ENCODE peak calls at places on chromosomes 11 and 22, in seven cellular contexts. One of them, this sample, is unnamed.

GRCh38 chr11:115286614-115287013 is 217.6 kb downstream of the CADM1 start:
- DNase-seq in heart left ventricle: no peak
- DNase-seq in right lobe of liver: no peak
- DNase-seq in IMR-90: no peak
- DNase-seq in stomach: no peak
- DNase-seq in tibial nerve: no peak
- DNase-seq in HCT116: no peak
- DNase-seq in this sample: no peak

GRCh38 chr11:134228625-134229024 is 4.2 kb downstream of the VPS26B start:
- DNase-seq in heart left ventricle: no peak
- DNase-seq in right lobe of liver: no peak
- DNase-seq in IMR-90: no peak
- DNase-seq in stomach: no peak
- DNase-seq in tibial nerve: no peak
- DNase-seq in HCT116: no peak
- DNase-seq in this sample: no peak

GRCh38 chr11:2233693-2234455 is 36.5 kb downstream of the ASCL2 start:
- DNase-seq in heart left ventricle: no peak
- DNase-seq in right lobe of liver: no peak
- DNase-seq in IMR-90: no peak
- DNase-seq in stomach: no peak
- DNase-seq in tibial nerve: no peak
- DNase-seq in HCT116: no peak
- DNase-seq in this sample: no peak

GRCh38 chr11:66007201-66007634 is 4.6 kb upstream of the CST6 start:
- DNase-seq in heart left ventricle: no peak
- DNase-seq in right lobe of liver: no peak
- DNase-seq in IMR-90: no peak
- DNase-seq in stomach: no peak
- DNase-seq in tibial nerve: no peak
- DNase-seq in HCT116: no peak
- DNase-seq in this sample: peak; percentile 80

GRCh38 chr11:9017773-9018172 is 14.0 kb upstream of the NRIP3 start:
- DNase-seq in heart left ventricle: peak; percentile 78
- DNase-seq in right lobe of liver: no peak
- DNase-seq in IMR-90: peak; percentile 46
- DNase-seq in stomach: no peak
- DNase-seq in tibial nerve: peak; percentile 36
- DNase-seq in HCT116: no peak
- DNase-seq in this sample: peak; percentile 45

GRCh38 chr11:18720811-18721575 is 5.0 kb downstream of the IGSF22 start:
- DNase-seq in heart left ventricle: peak; percentile 84
- DNase-seq in right lobe of liver: peak; percentile 66
- DNase-seq in IMR-90: peak; percentile 43
- DNase-seq in stomach: peak; percentile 81
- DNase-seq in tibial nerve: peak; percentile 79
- DNase-seq in HCT116: peak; percentile 28
- DNase-seq in this sample: peak; percentile 65

GRCh38 chr11:116808262-116809175 is 14.6 kb downstream of the APOA4 start:
- DNase-seq in heart left ventricle: no peak
- DNase-seq in right lobe of liver: peak; percentile 95
- DNase-seq in IMR-90: peak; percentile 32
- DNase-seq in stomach: peak; percentile 81
- DNase-seq in tibial nerve: no peak
- DNase-seq in HCT116: no peak
- DNase-seq in this sample: no peak

GRCh38 chr11:17386331-17387084 is 2.0 kb downstream of the KCNJ11 start:
- DNase-seq in heart left ventricle: peak; percentile 77
- DNase-seq in right lobe of liver: peak; percentile 61
- DNase-seq in IMR-90: peak; percentile 34
- DNase-seq in stomach: peak; percentile 80
- DNase-seq in tibial nerve: no peak
- DNase-seq in HCT116: peak; percentile 18
- DNase-seq in this sample: peak; percentile 80

GRCh38 chr11:102426000-102426399 is 26.6 kb downstream of the TMEM123 start:
- DNase-seq in heart left ventricle: no peak
- DNase-seq in right lobe of liver: no peak
- DNase-seq in IMR-90: no peak
- DNase-seq in stomach: no peak
- DNase-seq in tibial nerve: no peak
- DNase-seq in HCT116: no peak
- DNase-seq in this sample: no peak

GRCh38 chr11:13462311-13462927 is 603 bp downstream of the BTBD10 start:
- DNase-seq in heart left ventricle: peak; percentile 62
- DNase-seq in right lobe of liver: peak; percentile 68
- DNase-seq in IMR-90: peak; percentile 41
- DNase-seq in stomach: peak; percentile 43
- DNase-seq in tibial nerve: peak; percentile 51
- DNase-seq in HCT116: peak; percentile 53
- DNase-seq in this sample: peak; percentile 75

GRCh38 chr11:131666617-131667016 is 296.2 kb downstream of the NTM start:
- DNase-seq in heart left ventricle: no peak
- DNase-seq in right lobe of liver: no peak
- DNase-seq in IMR-90: peak; percentile 70
- DNase-seq in stomach: no peak
- DNase-seq in tibial nerve: no peak
- DNase-seq in HCT116: no peak
- DNase-seq in this sample: no peak

GRCh38 chr11:92206441-92206840 is 18.2 kb upstream of the FAT3 start:
- DNase-seq in heart left ventricle: no peak
- DNase-seq in right lobe of liver: no peak
- DNase-seq in IMR-90: no peak
- DNase-seq in stomach: no peak
- DNase-seq in tibial nerve: no peak
- DNase-seq in HCT116: no peak
- DNase-seq in this sample: no peak

GRCh38 chr11:9651899-9652748 is 11.8 kb upstream of the SWAP70 start:
- DNase-seq in heart left ventricle: no peak
- DNase-seq in right lobe of liver: no peak
- DNase-seq in IMR-90: no peak
- DNase-seq in stomach: no peak
- DNase-seq in tibial nerve: no peak
- DNase-seq in HCT116: no peak
- DNase-seq in this sample: no peak

GRCh38 chr22:24191381-24191841 is 10.1 kb downstream of the SUSD2 start:
- DNase-seq in heart left ventricle: no peak
- DNase-seq in right lobe of liver: no peak
- DNase-seq in IMR-90: no peak
- DNase-seq in stomach: no peak
- DNase-seq in tibial nerve: no peak
- DNase-seq in HCT116: no peak
- DNase-seq in this sample: no peak

GRCh38 chr11:1548221-1549070 is 23.6 kb downstream of the DUSP8 start:
- DNase-seq in heart left ventricle: peak; percentile 85
- DNase-seq in right lobe of liver: peak; percentile 79
- DNase-seq in IMR-90: peak; percentile 42
- DNase-seq in stomach: peak; percentile 86
- DNase-seq in tibial nerve: no peak
- DNase-seq in HCT116: peak; percentile 62
- DNase-seq in this sample: peak; percentile 87

GRCh38 chr22:45225732-45226560 is 14.7 kb downstream of the KIAA0930 start:
- DNase-seq in heart left ventricle: no peak
- DNase-seq in right lobe of liver: peak; percentile 80
- DNase-seq in IMR-90: peak; percentile 70
- DNase-seq in stomach: no peak
- DNase-seq in tibial nerve: peak; percentile 70
- DNase-seq in HCT116: no peak
- DNase-seq in this sample: no peak

GRCh38 chr22:50302041-50302541 is 5.4 kb downstream of the PLXNB2 start:
- DNase-seq in heart left ventricle: peak; percentile 41
- DNase-seq in right lobe of liver: no peak
- DNase-seq in IMR-90: peak; percentile 17
- DNase-seq in stomach: peak; percentile 58
- DNase-seq in tibial nerve: no peak
- DNase-seq in HCT116: no peak
- DNase-seq in this sample: no peak

GRCh38 chr11:68411501-68411991 is 49.0 kb upstream of the PPP6R3 start:
- DNase-seq in heart left ventricle: no peak
- DNase-seq in right lobe of liver: no peak
- DNase-seq in IMR-90: no peak
- DNase-seq in stomach: peak; percentile 88
- DNase-seq in tibial nerve: no peak
- DNase-seq in HCT116: no peak
- DNase-seq in this sample: no peak

GRCh38 chr11:119091966-119092879 is 7.5 kb downstream of the HMBS start:
- DNase-seq in heart left ventricle: no peak
- DNase-seq in right lobe of liver: no peak
- DNase-seq in IMR-90: no peak
- DNase-seq in stomach: no peak
- DNase-seq in tibial nerve: no peak
- DNase-seq in HCT116: no peak
- DNase-seq in this sample: no peak

GRCh38 chr22:29004647-29005371 is 56.8 kb downstream of the C22orf31 start:
- DNase-seq in heart left ventricle: peak; percentile 35
- DNase-seq in right lobe of liver: peak; percentile 70
- DNase-seq in IMR-90: peak; percentile 15
- DNase-seq in stomach: peak; percentile 85
- DNase-seq in tibial nerve: no peak
- DNase-seq in HCT116: peak; percentile 45
- DNase-seq in this sample: peak; percentile 59

GRCh38 chr22:47575291-47575690 is 812.8 kb downstream of the TBC1D22A start:
- DNase-seq in heart left ventricle: no peak
- DNase-seq in right lobe of liver: no peak
- DNase-seq in IMR-90: no peak
- DNase-seq in stomach: peak; percentile 39
- DNase-seq in tibial nerve: no peak
- DNase-seq in HCT116: no peak
- DNase-seq in this sample: no peak
- H3K9me3 ChIP-seq in heart left ventricle: no peaks in the 10 kb centered on the region
- H3K9me3 ChIP-seq in right lobe of liver: no peaks in the 10 kb centered on the region
- H3K9me3 ChIP-seq in IMR-90: peaks cover 41% of the 10 kb centered on the region
- H3K9me3 ChIP-seq in stomach: no peaks in the 10 kb centered on the region
- H3K9me3 ChIP-seq in tibial nerve: no peaks in the 10 kb centered on the region
- H3K9me3 ChIP-seq in HCT116: no peaks in the 10 kb centered on the region
- H3K9me3 ChIP-seq in this sample: no peaks in the 10 kb centered on the region

GRCh38 chr11:84437129-84438123 is 1151.3 kb upstream of the CCDC90B start:
- DNase-seq in heart left ventricle: no peak
- DNase-seq in right lobe of liver: no peak
- DNase-seq in IMR-90: no peak
- DNase-seq in stomach: peak; percentile 53
- DNase-seq in tibial nerve: no peak
- DNase-seq in HCT116: no peak
- DNase-seq in this sample: peak; percentile 25
- TF ChIP-seq POLR2A in heart left ventricle: no peak
- TF ChIP-seq POLR2A in right lobe of liver: no peak
- TF ChIP-seq POLR2A in IMR-90: no peak
- TF ChIP-seq POLR2A in stomach: no peak
- TF ChIP-seq POLR2A in tibial nerve: no peak
- TF ChIP-seq POLR2A in HCT116: no peak
- TF ChIP-seq POLR2A in this sample: no peak

GRCh38 chr11:55732936-55733335 is 40.3 kb upstream of the OR5D13 start:
- DNase-seq in heart left ventricle: no peak
- DNase-seq in right lobe of liver: no peak
- DNase-seq in IMR-90: no peak
- DNase-seq in stomach: no peak
- DNase-seq in tibial nerve: no peak
- DNase-seq in HCT116: no peak
- DNase-seq in this sample: no peak
- H3K9me3 ChIP-seq in heart left ventricle: no peaks in the 10 kb centered on the region
- H3K9me3 ChIP-seq in right lobe of liver: no peaks in the 10 kb centered on the region
- H3K9me3 ChIP-seq in IMR-90: peaks cover 2% of the 10 kb centered on the region
- H3K9me3 ChIP-seq in stomach: no peaks in the 10 kb centered on the region
- H3K9me3 ChIP-seq in tibial nerve: no peaks in the 10 kb centered on the region
- H3K9me3 ChIP-seq in HCT116: peaks cover 4% of the 10 kb centered on the region
- H3K9me3 ChIP-seq in this sample: no peaks in the 10 kb centered on the region

DNA sequence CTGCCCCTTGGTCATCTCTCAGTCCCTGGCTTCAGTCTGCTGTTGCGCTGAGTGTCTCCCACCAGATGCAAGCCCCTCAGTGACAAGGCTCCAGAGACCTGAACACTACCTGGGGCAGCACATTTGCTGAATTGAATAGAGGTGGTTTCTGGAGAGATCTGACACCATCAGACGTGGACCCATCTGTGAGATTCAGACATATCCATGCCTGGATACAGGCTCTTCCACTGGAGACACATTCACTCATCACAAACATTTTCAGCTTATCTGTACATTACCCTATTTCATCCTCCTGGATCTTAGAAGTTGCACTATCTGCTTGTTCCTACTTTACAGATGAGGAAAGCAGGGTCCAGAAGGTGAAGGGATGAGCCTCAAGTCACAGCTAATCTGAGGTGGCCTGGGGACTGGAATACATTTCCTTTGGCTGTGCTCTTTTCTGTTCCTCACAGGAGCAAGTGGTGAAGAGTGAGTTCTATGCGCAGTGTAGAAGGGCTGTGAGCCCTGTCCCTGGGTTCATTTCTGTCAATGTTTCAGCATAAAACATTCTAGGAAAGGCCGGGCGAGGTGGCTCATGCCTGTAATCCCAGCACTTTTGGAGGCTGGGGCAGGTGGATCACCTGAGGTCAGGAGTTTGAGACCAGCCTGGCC is 19.0 kb downstream of the ATG16L2 start:
- DNase-seq in heart left ventricle: no peak
- DNase-seq in right lobe of liver: no peak
- DNase-seq in IMR-90: no peak
- DNase-seq in stomach: no peak
- DNase-seq in tibial nerve: no peak
- DNase-seq in HCT116: no peak
- DNase-seq in this sample: no peak
- TF ChIP-seq POLR2A in heart left ventricle: no peak
- TF ChIP-seq POLR2A in right lobe of liver: no peak
- TF ChIP-seq POLR2A in IMR-90: no peak
- TF ChIP-seq POLR2A in stomach: no peak
- TF ChIP-seq POLR2A in tibial nerve: no peak
- TF ChIP-seq POLR2A in HCT116: no peak
- TF ChIP-seq POLR2A in this sample: no peak

GRCh38 chr11:110428040-110428439 is 1.7 kb upstream of the FDX1 start:
- DNase-seq in heart left ventricle: no peak
- DNase-seq in right lobe of liver: no peak
- DNase-seq in IMR-90: no peak
- DNase-seq in stomach: no peak
- DNase-seq in tibial nerve: no peak
- DNase-seq in HCT116: no peak
- DNase-seq in this sample: no peak
- H3K9me3 ChIP-seq in heart left ventricle: no peaks in the 10 kb centered on the region
- H3K9me3 ChIP-seq in right lobe of liver: no peaks in the 10 kb centered on the region
- H3K9me3 ChIP-seq in IMR-90: no peaks in the 10 kb centered on the region
- H3K9me3 ChIP-seq in stomach: no peaks in the 10 kb centered on the region
- H3K9me3 ChIP-seq in tibial nerve: no peaks in the 10 kb centered on the region
- H3K9me3 ChIP-seq in HCT116: no peaks in the 10 kb centered on the region
- H3K9me3 ChIP-seq in this sample: no peaks in the 10 kb centered on the region

GRCh38 chr11:75981546-75981945 is 166.5 kb downstream of the UVRAG start:
- DNase-seq in heart left ventricle: no peak
- DNase-seq in right lobe of liver: no peak
- DNase-seq in IMR-90: no peak
- DNase-seq in stomach: no peak
- DNase-seq in tibial nerve: no peak
- DNase-seq in HCT116: no peak
- DNase-seq in this sample: no peak
- TF ChIP-seq POLR2A in heart left ventricle: no peak
- TF ChIP-seq POLR2A in right lobe of liver: no peak
- TF ChIP-seq POLR2A in IMR-90: no peak
- TF ChIP-seq POLR2A in stomach: no peak
- TF ChIP-seq POLR2A in tibial nerve: no peak
- TF ChIP-seq POLR2A in HCT116: no peak
- TF ChIP-seq POLR2A in this sample: no peak

GRCh38 chr22:48800036-48800885 is 1027.4 kb downstream of the BRD1 start:
- DNase-seq in heart left ventricle: no peak
- DNase-seq in right lobe of liver: no peak
- DNase-seq in IMR-90: no peak
- DNase-seq in stomach: no peak
- DNase-seq in tibial nerve: no peak
- DNase-seq in HCT116: no peak
- DNase-seq in this sample: no peak
- H3K9me3 ChIP-seq in heart left ventricle: no peaks in the 10 kb centered on the region
- H3K9me3 ChIP-seq in right lobe of liver: no peaks in the 10 kb centered on the region
- H3K9me3 ChIP-seq in IMR-90: peaks cover 72% of the 10 kb centered on the region
- H3K9me3 ChIP-seq in stomach: no peaks in the 10 kb centered on the region
- H3K9me3 ChIP-seq in tibial nerve: no peaks in the 10 kb centered on the region
- H3K9me3 ChIP-seq in HCT116: no peaks in the 10 kb centered on the region
- H3K9me3 ChIP-seq in this sample: no peaks in the 10 kb centered on the region